ENCODE peak calls at places on chromosome 11, in seven cellular contexts. Y is BE2C; E is posterior cingulate gyrus; B is naive B cell; Z is naive thymus-derived CD8-positive, alpha-beta T cell; F is lower lobe of right lung; Q is EH. X is an unnamed sample.

GRCh38 chr11:19432370-19433163 is 191.8 kb upstream of the E2F8 start:
- DNase-seq in B (no peak), F (no peak), E (no peak), Y (no peak), Q (peak; percentile 91), Z (no peak), X (no peak)

GRCh38 chr11:19724765-19725164 is 12.1 kb downstream of the NAV2 start:
- DNase-seq in Y (no peak), Z (no peak), E (no peak), B (no peak), F (no peak), Q (no peak), X (no peak)

GRCh38 chr11:67644472-67645418 is 5.2 kb upstream of the TBX10 start:
- DNase-seq in B (no peak), Q (no peak), E (peak; percentile 58), Z (no peak), F (no peak), Y (no peak), X (peak; percentile 77)

GRCh38 chr11:34358258-34358665 is 452 bp upstream of the ABTB2 start:
- DNase-seq in Z (no peak), E (peak; percentile 79), Q (peak; percentile 36), B (no peak), F (no peak), Y (peak; percentile 60), X (no peak)

GRCh38 chr11:118774032-118774431 is 16.9 kb downstream of the DDX6 start:
- DNase-seq in B (no peak), F (no peak), Y (no peak), Z (no peak), Q (no peak), E (no peak), X (no peak)

GRCh38 chr11:35427158-35427557 is 7.8 kb upstream of the SLC1A2 start:
- DNase-seq in Z (no peak), Q (peak; percentile 76), E (peak; percentile 71), B (no peak), Y (no peak), F (no peak), X (peak; percentile 84)

GRCh38 chr11:33475999-33476398 is 218.8 kb downstream of the HIPK3 start:
- DNase-seq in Z (no peak), Y (peak; percentile 4), Q (peak; percentile 69), E (no peak), B (no peak), F (no peak), X (peak; percentile 43)

GRCh38 chr11:116696381-116696941 is 76.3 kb downstream of the BUD13 start:
- DNase-seq in Q (peak; percentile 37), E (no peak), F (no peak), Z (no peak), Y (no peak), B (no peak), X (peak; percentile 95)

GRCh38 chr11:65661599-65662246 is 993 bp downstream of the RELA start:
- DNase-seq in E (no peak), Y (no peak), B (no peak), Z (no peak), Q (no peak), F (no peak), X (peak; percentile 73)

GRCh38 chr11:64639885-64640284 is 48.9 kb downstream of the SLC22A12 start:
- DNase-seq in E (no peak), B (no peak), Z (no peak), F (no peak), Q (no peak), Y (no peak), X (no peak)

GRCh38 chr11:27183672-27184457 is 143.2 kb downstream of the BBOX1 start:
- DNase-seq in Y (peak; percentile 41), Q (peak; percentile 74), B (peak; percentile 13), F (no peak), Z (peak; percentile 23), E (no peak), X (no peak)

GRCh38 chr11:12196335-12196734 is 85.9 kb downstream of the MICAL2 start:
- DNase-seq in Y (no peak), E (no peak), F (no peak), Q (no peak), Z (no peak), B (no peak), X (no peak)

GRCh38 chr11:69941546-69942332 is 122.5 kb upstream of the FGF3 start:
- DNase-seq in F (peak; percentile 24), B (no peak), E (no peak), Z (no peak), Q (no peak), Y (peak; percentile 3), X (no peak)

GRCh38 chr11:34154059-34154875 is 48.8 kb downstream of the NAT10 start:
- DNase-seq in F (peak; percentile 49), E (no peak), Z (no peak), Y (no peak), B (peak; percentile 34), Q (no peak), X (peak; percentile 83)

GRCh38 chr11:8081591-8082021 is 595 bp downstream of the TUB start:
- DNase-seq in Y (no peak), Z (no peak), E (peak; percentile 83), B (no peak), F (no peak), Q (peak; percentile 37), X (peak; percentile 93)

GRCh38 chr11:114275295-114275694 is 20.9 kb upstream of the NNMT start:
- DNase-seq in E (no peak), F (no peak), Z (no peak), B (no peak), Q (no peak), Y (no peak), X (no peak)

GRCh38 chr11:118791015-118791960 is at the start of gene DDX6:
- DNase-seq in B (peak; percentile 92), Q (peak; percentile 90), Z (peak; percentile 90), Y (peak; percentile 95), F (peak; percentile 96), E (peak; percentile 98), X (peak; percentile 96)

GRCh38 chr11:122633219-122633829 is 22.2 kb upstream of the UBASH3B start:
- DNase-seq in Q (peak; percentile 74), B (peak; percentile 30), Y (no peak), E (peak; percentile 69), F (no peak), Z (no peak), X (no peak)

GRCh38 chr11:4626207-4627105 is 10.8 kb upstream of the OR51D1 start:
- DNase-seq in B (peak; percentile 15), F (no peak), Q (peak; percentile 66), Y (peak; percentile 73), E (no peak), Z (peak; percentile 23), X (no peak)

GRCh38 chr11:76512851-76513653 is 68.2 kb downstream of the EMSY start:
- DNase-seq in B (no peak), Z (no peak), F (no peak), Q (peak; percentile 58), E (no peak), Y (no peak), X (no peak)

GRCh38 chr11:119361056-119361787 is 14.7 kb upstream of the MFRP start:
- DNase-seq in F (peak; percentile 37), Z (no peak), Q (peak; percentile 86), E (peak; percentile 90), B (no peak), Y (no peak), X (peak; percentile 98)

GRCh38 chr11:64385953-64386704 is 27.2 kb downstream of the RPS6KA4 start:
- DNase-seq in E (no peak), Y (no peak), F (no peak), Q (peak; percentile 89), Z (no peak), B (no peak), X (peak; percentile 70)

GRCh38 chr11:44556735-44557409 is 8.6 kb upstream of the CD82 start:
- DNase-seq in F (peak; percentile 76), Y (peak; percentile 54), E (peak; percentile 86), B (peak; percentile 56), Q (peak; percentile 66), Z (peak; percentile 62), X (no peak)

GRCh38 chr11:70833554-70833953 is 418.8 kb downstream of the SHANK2 start:
- DNase-seq in Q (no peak), F (no peak), E (peak; percentile 46), B (no peak), Y (no peak), Z (no peak), X (no peak)

GRCh38 chr11:73931039-73931645 is 19.7 kb upstream of the DNAJB13 start:
- DNase-seq in E (no peak), Q (peak; percentile 76), Z (no peak), F (no peak), B (no peak), Y (peak; percentile 60), X (peak; percentile 92)

GRCh38 chr11:130646881-130647280 is 198.4 kb downstream of the ADAMTS15 start:
- DNase-seq in E (no peak), B (no peak), Z (no peak), Q (no peak), Y (no peak), F (no peak), X (no peak)

GRCh38 chr11:64305075-64305690 is at the start of gene ESRRA:
- DNase-seq in Z (peak; percentile 99), F (peak; percentile 100), Q (peak; percentile 97), B (peak; percentile 100), E (peak; percentile 100), Y (peak; percentile 98), X (peak; percentile 100)

GRCh38 chr11:15805726-15806125 is 550.6 kb downstream of the SOX6 start:
- DNase-seq in E (no peak), Y (no peak), Z (no peak), B (no peak), F (no peak), Q (peak; percentile 18), X (no peak)

GRCh38 chr11:19216021-19216420 is 14.2 kb upstream of the CSRP3 start:
- DNase-seq in B (no peak), E (no peak), F (no peak), Y (no peak), Z (no peak), Q (no peak), X (no peak)

GRCh38 chr11:17412488-17413180 is 24.2 kb upstream of the KCNJ11 start:
- DNase-seq in Q (no peak), F (peak; percentile 12), B (no peak), Z (no peak), E (peak; percentile 18), Y (no peak), X (peak; percentile 49)

GRCh38 chr11:67612751-67613150 is 6.0 kb downstream of the NDUFV1 start:
- DNase-seq in F (peak; percentile 45), B (no peak), Z (no peak), E (peak; percentile 55), Y (no peak), Q (no peak), X (no peak)

GRCh38 chr11:108654994-108655631 is 9.8 kb upstream of the DDX10 start:
- DNase-seq in F (no peak), B (no peak), E (no peak), Z (no peak), Q (peak; percentile 63), Y (peak; percentile 55), X (peak; percentile 75)

GRCh38 chr11:122109932-122110331 is 6.1 kb downstream of the BLID start:
- DNase-seq in E (no peak), Q (no peak), B (no peak), Z (no peak), F (no peak), Y (no peak), X (no peak)

GRCh38 chr11:80533463-80533862 is 1092.6 kb upstream of the TENM4 start:
- DNase-seq in Z (no peak), F (no peak), Q (no peak), Y (no peak), E (no peak), B (no peak), X (no peak)

GRCh38 chr11:75325713-75326438 is 25.6 kb downstream of the ARRB1 start:
- DNase-seq in Z (no peak), Q (peak; percentile 89), Y (peak; percentile 47), E (peak; percentile 95), B (no peak), F (peak; percentile 62), X (peak; percentile 98)

GRCh38 chr11:78138281-78138680 is 1.1 kb downstream of the ALG8 start:
- DNase-seq in Z (no peak), E (no peak), B (no peak), F (no peak), Q (peak; percentile 12), Y (no peak), X (no peak)

GRCh38 chr11:121435132-121435531 is 17.0 kb upstream of the SORL1 start:
- DNase-seq in Z (no peak), Y (no peak), Q (no peak), E (no peak), B (no peak), F (no peak), X (no peak)

GRCh38 chr11:78818201-78818600 is 243.5 kb upstream of the NARS2 start:
- DNase-seq in E (no peak), Q (no peak), Y (no peak), Z (no peak), B (no peak), F (no peak), X (no peak)